ENCODE peak calls at places on chromosomes 5 and 9, in four cellular contexts. One of them, this sample, is unnamed.

GRCh38 chr5:141641634-141642278 is 5.0 kb downstream of the RELL2 start:
- DNase-seq in SK-N-SH: no peak
- DNase-seq in HepG2: no peak
- DNase-seq in WTC11: no peak
- DNase-seq in this sample: peak; percentile 54

GRCh38 chr9:130300739-130301138 is 35.2 kb downstream of the HMCN2 start:
- DNase-seq in SK-N-SH: no peak
- DNase-seq in HepG2: no peak
- DNase-seq in WTC11: no peak
- DNase-seq in this sample: no peak

GRCh38 chr5:54491326-54491725 is 26.2 kb upstream of the SNX18 start:
- DNase-seq in SK-N-SH: no peak
- DNase-seq in HepG2: no peak
- DNase-seq in WTC11: no peak
- DNase-seq in this sample: no peak

GRCh38 chr9:85522459-85523092 is 219.2 kb downstream of the AGTPBP1 start:
- DNase-seq in SK-N-SH: peak; percentile 68
- DNase-seq in HepG2: no peak
- DNase-seq in WTC11: peak; percentile 75
- DNase-seq in this sample: peak; percentile 26

GRCh38 chr5:66821626-66822429 is 225.6 kb downstream of the MAST4 start:
- DNase-seq in SK-N-SH: no peak
- DNase-seq in HepG2: no peak
- DNase-seq in WTC11: no peak
- DNase-seq in this sample: no peak

GRCh38 chr5:29697786-29698414 is 1495.6 kb upstream of the CDH6 start:
- DNase-seq in SK-N-SH: peak; percentile 3
- DNase-seq in HepG2: peak; percentile 39
- DNase-seq in WTC11: no peak
- DNase-seq in this sample: no peak

GRCh38 chr9:94639996-94640376 is 668 bp upstream of the FBP1 start:
- DNase-seq in SK-N-SH: no peak
- DNase-seq in HepG2: no peak
- DNase-seq in WTC11: peak; percentile 67
- DNase-seq in this sample: no peak

GRCh38 chr5:120545007-120545406 is 80.9 kb downstream of the PRR16 start:
- DNase-seq in SK-N-SH: no peak
- DNase-seq in HepG2: no peak
- DNase-seq in WTC11: no peak
- DNase-seq in this sample: no peak

GRCh38 chr9:135216666-135217431 is 129.4 kb downstream of the OLFM1 start:
- DNase-seq in SK-N-SH: peak; percentile 70
- DNase-seq in HepG2: no peak
- DNase-seq in WTC11: peak; percentile 9
- DNase-seq in this sample: no peak

GRCh38 chr5:83077662-83078261 is 415 bp downstream of the XRCC4 start:
- DNase-seq in SK-N-SH: no peak
- DNase-seq in HepG2: peak; percentile 64
- DNase-seq in WTC11: peak; percentile 17
- DNase-seq in this sample: no peak

GRCh38 chr9:83441390-83441789 is 96.8 kb downstream of the FRMD3 start:
- DNase-seq in SK-N-SH: no peak
- DNase-seq in HepG2: no peak
- DNase-seq in WTC11: no peak
- DNase-seq in this sample: peak; percentile 36

GRCh38 chr5:140240987-140241706 is 61.8 kb downstream of the PFDN1 start:
- DNase-seq in SK-N-SH: peak; percentile 85
- DNase-seq in HepG2: peak; percentile 79
- DNase-seq in WTC11: peak; percentile 79
- DNase-seq in this sample: peak; percentile 93

GRCh38 chr5:89338935-89339334 is 456.0 kb upstream of the MEF2C start:
- DNase-seq in SK-N-SH: no peak
- DNase-seq in HepG2: no peak
- DNase-seq in WTC11: no peak
- DNase-seq in this sample: no peak

GRCh38 chr9:80701061-80701460 is 988.3 kb downstream of the TLE1 start:
- DNase-seq in SK-N-SH: no peak
- DNase-seq in HepG2: no peak
- DNase-seq in WTC11: no peak
- DNase-seq in this sample: no peak

DNA sequence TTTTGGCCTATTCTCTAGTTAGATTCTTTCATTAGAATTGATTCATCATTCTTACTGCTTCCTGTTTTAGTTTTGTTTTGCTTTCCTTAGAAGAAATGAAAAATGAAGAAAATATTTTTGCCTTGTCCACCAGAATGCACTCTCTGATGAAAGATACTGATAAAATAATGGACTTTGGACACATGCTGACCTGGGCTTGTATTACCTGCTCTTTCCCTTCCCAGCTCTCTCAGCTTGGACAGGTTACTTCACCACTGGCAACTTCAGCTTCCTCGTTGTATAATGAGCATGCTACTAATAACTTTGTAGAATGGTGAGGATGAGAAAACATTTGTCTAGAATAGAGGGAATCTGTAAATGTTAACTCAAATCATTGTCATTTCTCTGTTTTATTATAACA is 1468.1 kb upstream of the WWC1 start:
- DNase-seq in SK-N-SH: no peak
- DNase-seq in HepG2: no peak
- DNase-seq in WTC11: no peak
- DNase-seq in this sample: no peak
- TF ChIP-seq MAX in SK-N-SH: no peak
- TF ChIP-seq MAX in HepG2: no peak
- TF ChIP-seq MAX in WTC11: no peak
- TF ChIP-seq MAX in this sample: no peak

DNA sequence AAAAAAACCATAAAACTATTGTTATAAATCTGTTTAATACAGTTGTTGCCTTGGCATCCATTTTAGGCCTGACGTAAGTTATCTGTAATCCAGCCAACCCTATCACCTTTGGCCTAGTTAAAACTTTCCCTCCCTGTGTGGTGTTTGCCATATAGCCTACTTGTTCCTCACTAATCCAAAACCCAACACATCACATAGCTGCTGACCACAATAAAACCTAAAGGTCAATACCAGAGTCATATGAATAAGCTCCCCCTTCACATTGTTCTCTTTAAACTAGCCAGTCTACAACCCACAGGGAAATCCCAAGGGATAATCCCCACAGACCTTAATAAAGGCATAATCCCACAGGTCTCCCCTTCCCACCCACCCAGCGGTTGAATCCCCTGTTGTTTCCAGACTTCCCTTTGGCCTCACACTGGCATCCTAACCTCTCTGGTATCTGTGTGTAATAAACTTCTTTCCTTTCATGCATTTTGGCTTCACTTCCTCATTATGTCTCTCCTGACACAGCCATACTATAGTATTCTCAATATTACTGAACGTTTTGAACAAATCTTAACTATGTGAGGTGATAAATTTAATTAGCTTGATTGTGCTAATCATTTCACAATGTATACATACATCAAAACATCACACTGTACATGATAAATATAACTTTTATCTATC is 50.8 kb downstream of the DTWD2 start:
- DNase-seq in SK-N-SH: no peak
- DNase-seq in HepG2: peak; percentile 43
- DNase-seq in WTC11: no peak
- DNase-seq in this sample: no peak
- TF ChIP-seq MAX in SK-N-SH: no peak
- TF ChIP-seq MAX in HepG2: no peak
- TF ChIP-seq MAX in WTC11: no peak
- TF ChIP-seq MAX in this sample: no peak

GRCh38 chr5:57338068-57338848 is 144.4 kb downstream of the ACTBL2 start:
- DNase-seq in SK-N-SH: peak; percentile 33
- DNase-seq in HepG2: peak; percentile 71
- DNase-seq in WTC11: peak; percentile 26
- DNase-seq in this sample: peak; percentile 36
- TF ChIP-seq MAX in SK-N-SH: no peak
- TF ChIP-seq MAX in HepG2: no peak
- TF ChIP-seq MAX in WTC11: no peak
- TF ChIP-seq MAX in this sample: no peak

GRCh38 chr9:6779417-6780241 is 21.9 kb downstream of the KDM4C start:
- DNase-seq in SK-N-SH: peak; percentile 64
- DNase-seq in HepG2: peak; percentile 81
- DNase-seq in WTC11: no peak
- DNase-seq in this sample: peak; percentile 89
- TF ChIP-seq MAX in SK-N-SH: no peak
- TF ChIP-seq MAX in HepG2: no peak
- TF ChIP-seq MAX in WTC11: no peak
- TF ChIP-seq MAX in this sample: no peak

DNA sequence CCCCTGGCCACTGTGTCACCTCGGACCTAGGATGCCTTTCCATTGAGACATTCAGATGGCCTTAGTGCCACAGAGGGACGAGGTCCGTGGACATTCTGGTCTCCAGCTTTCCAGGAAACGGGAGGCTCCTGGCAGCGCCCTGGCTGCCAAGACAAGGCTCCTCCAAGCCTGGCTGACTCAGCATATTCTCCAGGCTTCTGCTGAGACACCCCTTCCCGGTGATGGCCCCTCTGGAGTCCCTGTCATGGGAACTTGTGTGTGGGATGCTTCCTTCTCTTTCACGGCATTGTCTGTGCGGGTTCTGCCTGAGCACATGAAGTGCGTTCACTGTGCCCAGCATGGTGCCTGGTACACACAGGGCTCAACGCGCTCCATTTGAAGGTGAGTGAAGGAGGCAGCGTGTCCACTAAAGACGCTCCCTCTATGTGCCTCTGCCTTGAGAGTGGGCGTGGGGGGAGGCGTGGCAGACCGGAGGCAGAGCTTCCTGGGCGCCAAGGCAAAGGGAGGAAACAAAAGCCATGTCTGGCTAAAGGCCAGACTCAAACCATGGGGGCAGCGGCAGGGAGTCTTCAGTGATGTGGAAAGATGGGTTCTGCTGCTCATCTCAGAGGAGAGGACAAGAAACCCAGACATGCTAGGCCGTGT is 46.4 kb upstream of the PRRC2B start:
- DNase-seq in SK-N-SH: no peak
- DNase-seq in HepG2: no peak
- DNase-seq in WTC11: peak; percentile 10
- DNase-seq in this sample: no peak
- TF ChIP-seq MAX in SK-N-SH: no peak
- TF ChIP-seq MAX in HepG2: no peak
- TF ChIP-seq MAX in WTC11: no peak
- TF ChIP-seq MAX in this sample: no peak